ENCODE peak calls at places on chromosomes 7 and 10, in eight cellular contexts. I, Q, A, X, V, Y, S and C are unnamed samples.
A peak's percentile ranks its signal among the peaks of the same experiment; 100 is the strongest.

GRCh38 chr7:81161459-81162075 is 242.7 kb upstream of the SEMA3C start:
- DNase-seq in X (peak; percentile 58), I (peak; percentile 65), V (peak; percentile 71), Y (peak; percentile 75), A (peak; percentile 96), S (peak; percentile 94), Q (peak; percentile 95), C (peak; percentile 95)

GRCh38 chr10:75397571-75397921 is 4.0 kb downstream of the ZNF503 start:
- DNase-seq in Q (peak; percentile 60), Y (no peak), X (no peak), I (no peak), S (peak; percentile 66), A (peak; percentile 57), V (no peak), C (peak; percentile 47)

GRCh38 chr10:132538031-132538789 is 623 bp downstream of the INPP5A start:
- DNase-seq in S (no peak), Y (no peak), A (no peak), I (no peak), X (no peak), V (no peak), Q (peak; percentile 52), C (no peak)

GRCh38 chr10:124681626-124682552 is 62.3 kb downstream of the FAM53B start:
- DNase-seq in I (no peak), V (no peak), X (no peak), Q (no peak), A (no peak), Y (no peak), S (no peak), C (no peak)

GRCh38 chr10:92263396-92263795 is 27.5 kb downstream of the CPEB3 start:
- DNase-seq in I (no peak), S (no peak), V (no peak), Q (no peak), X (no peak), A (no peak), Y (no peak), C (no peak)

GRCh38 chr7:148265896-148266295 is 324.7 kb upstream of the C7orf33 start:
- DNase-seq in Y (no peak), V (no peak), A (no peak), S (no peak), X (no peak), I (no peak), Q (no peak), C (no peak)

GRCh38 chr10:124690971-124691370 is 53.2 kb downstream of the FAM53B start:
- DNase-seq in V (no peak), S (no peak), X (no peak), Q (no peak), Y (no peak), I (no peak), A (no peak), C (no peak)

GRCh38 chr10:55305281-55305680 is 504.2 kb upstream of the PCDH15 start:
- DNase-seq in A (no peak), Y (no peak), V (no peak), Q (no peak), X (no peak), S (no peak), I (no peak), C (no peak)

GRCh38 chr10:127118024-127118423 is 78.4 kb downstream of the INSYN2A start:
- DNase-seq in Q (no peak), X (no peak), Y (no peak), S (no peak), I (no peak), A (no peak), V (no peak), C (no peak)

GRCh38 chr7:3037259-3037658 is 6.4 kb downstream of the CARD11 start:
- DNase-seq in Q (no peak), V (no peak), I (no peak), A (no peak), S (no peak), X (no peak), Y (no peak), C (no peak)

GRCh38 chr7:44306608-44307007 is 18.8 kb downstream of the CAMK2B start:
- DNase-seq in Q (no peak), S (no peak), V (no peak), I (no peak), A (no peak), Y (no peak), X (no peak), C (no peak)

GRCh38 chr10:106917452-106918055 is 247.0 kb downstream of the SORCS1 start:
- DNase-seq in V (no peak), A (no peak), X (no peak), Q (no peak), S (no peak), Y (no peak), I (no peak), C (no peak)

GRCh38 chr7:22292519-22292918 is 64.4 kb downstream of the RAPGEF5 start:
- DNase-seq in A (no peak), S (no peak), Q (no peak), X (no peak), Y (no peak), I (no peak), V (no peak), C (no peak)

GRCh38 chr7:74051629-74052410 is 23.8 kb downstream of the ELN start:
- DNase-seq in Y (peak; percentile 34), V (peak; percentile 52), I (peak; percentile 56), S (peak; percentile 31), A (peak; percentile 21), X (peak; percentile 63), Q (no peak), C (no peak)

GRCh38 chr7:18647602-18648001 is 152.1 kb downstream of the HDAC9 start:
- DNase-seq in S (no peak), V (no peak), X (no peak), A (no peak), I (no peak), Q (no peak), Y (no peak), C (no peak)

GRCh38 chr7:23712368-23713284 is 2.6 kb downstream of the STK31 start:
- DNase-seq in Q (peak; percentile 84), A (peak; percentile 67), Y (peak; percentile 67), X (peak; percentile 71), V (peak; percentile 54), I (peak; percentile 51), S (peak; percentile 83), C (peak; percentile 60)

GRCh38 chr10:81130014-81130413 is 592.3 kb downstream of the SH2D4B start:
- DNase-seq in X (no peak), A (no peak), I (no peak), Y (no peak), Q (no peak), S (no peak), V (no peak), C (no peak)

GRCh38 chr7:43536773-43537172 is 46.1 kb upstream of the STK17A start:
- DNase-seq in Q (no peak), V (no peak), I (no peak), A (no peak), S (no peak), Y (no peak), X (no peak), C (no peak)

GRCh38 chr7:138468244-138469123 is 8.4 kb downstream of the TRIM24 start:
- DNase-seq in A (no peak), I (no peak), S (peak; percentile 49), Y (no peak), X (no peak), V (no peak), Q (no peak), C (no peak)

DNA sequence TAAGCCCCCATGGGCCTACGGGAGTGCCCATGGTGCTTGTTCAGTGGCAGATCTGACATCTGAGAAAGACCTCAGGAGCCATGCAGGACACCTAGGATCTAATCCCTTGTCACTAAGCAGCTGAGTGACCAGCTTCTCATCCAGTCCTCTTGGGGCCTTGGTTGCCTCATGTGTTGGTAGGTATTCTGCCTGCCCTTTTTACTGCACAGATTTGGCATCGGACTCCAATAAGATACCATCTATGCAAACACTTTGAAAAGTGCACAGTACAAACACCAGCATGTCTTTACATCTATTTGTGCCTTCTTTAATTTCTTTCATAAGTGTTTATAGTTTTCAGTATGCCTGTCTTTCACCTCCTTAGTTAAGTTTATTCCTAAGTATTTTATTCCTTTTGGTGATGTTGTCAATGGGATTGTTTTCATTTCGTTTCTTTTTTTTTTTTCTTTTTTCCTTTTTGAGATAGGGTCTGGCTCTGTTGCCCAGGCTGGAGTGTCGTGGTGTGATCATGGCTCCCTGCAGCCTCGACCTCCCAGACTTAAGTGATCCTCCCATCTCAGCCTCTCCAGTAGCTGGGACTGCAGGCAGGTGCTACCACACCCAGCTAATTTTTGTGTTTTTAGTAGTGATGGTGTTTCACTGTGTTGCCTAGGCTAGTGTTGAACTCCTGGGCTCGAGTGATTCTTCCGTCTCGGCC is 10.4 kb downstream of the STOX1 start:
- DNase-seq in I (no peak), Y (no peak), V (no peak), S (no peak), Q (no peak), A (no peak), X (no peak), C (no peak)
- H3K4me2 ChIP-seq in I (no peak overlapping the region), Y (no peak overlapping the region), V (no peak overlapping the region), S (no peak overlapping the region), Q (no peak overlapping the region), A (no peak overlapping the region), X (no peak overlapping the region), C (no peak overlapping the region)

GRCh38 chr7:134696261-134696660 is 49.6 kb downstream of the BPGM start:
- DNase-seq in V (no peak), S (no peak), X (no peak), Q (peak; percentile 30), I (no peak), A (no peak), Y (no peak), C (no peak)
- H3K27ac ChIP-seq in V (no peak overlapping the region), S (peak overlapping the region; percentile 72), X (no peak overlapping the region), Q (peak overlapping the region; percentile 86), I (no peak overlapping the region), A (no peak overlapping the region), Y (no peak overlapping the region), C (no peak overlapping the region)

DNA sequence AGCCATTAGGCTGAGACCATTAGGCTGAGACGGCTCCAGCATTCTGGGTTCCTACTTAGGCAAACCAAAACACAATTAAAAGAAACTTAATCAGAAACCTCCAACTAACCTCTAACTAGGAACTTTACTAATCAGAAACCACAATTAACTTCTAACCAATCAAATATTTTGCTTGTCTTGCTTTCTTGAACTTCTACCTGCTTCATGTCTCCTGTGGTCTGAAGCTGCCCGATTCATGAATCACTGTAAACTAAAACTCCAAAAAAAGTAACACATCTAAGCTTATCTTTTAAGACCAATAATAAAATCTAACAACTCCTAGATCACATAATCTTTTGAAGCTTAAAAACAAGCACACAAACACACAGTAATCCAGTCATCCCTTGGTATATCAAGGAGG is 76.1 kb downstream of the PDSS1 start:
- DNase-seq in V (no peak), X (no peak), Q (no peak), A (no peak), S (no peak), I (no peak), Y (no peak), C (peak; percentile 27)
- H3K4me2 ChIP-seq in V (no peak overlapping the region), X (no peak overlapping the region), Q (no peak overlapping the region), A (no peak overlapping the region), S (no peak overlapping the region), I (no peak overlapping the region), Y (no peak overlapping the region), C (no peak overlapping the region)

DNA sequence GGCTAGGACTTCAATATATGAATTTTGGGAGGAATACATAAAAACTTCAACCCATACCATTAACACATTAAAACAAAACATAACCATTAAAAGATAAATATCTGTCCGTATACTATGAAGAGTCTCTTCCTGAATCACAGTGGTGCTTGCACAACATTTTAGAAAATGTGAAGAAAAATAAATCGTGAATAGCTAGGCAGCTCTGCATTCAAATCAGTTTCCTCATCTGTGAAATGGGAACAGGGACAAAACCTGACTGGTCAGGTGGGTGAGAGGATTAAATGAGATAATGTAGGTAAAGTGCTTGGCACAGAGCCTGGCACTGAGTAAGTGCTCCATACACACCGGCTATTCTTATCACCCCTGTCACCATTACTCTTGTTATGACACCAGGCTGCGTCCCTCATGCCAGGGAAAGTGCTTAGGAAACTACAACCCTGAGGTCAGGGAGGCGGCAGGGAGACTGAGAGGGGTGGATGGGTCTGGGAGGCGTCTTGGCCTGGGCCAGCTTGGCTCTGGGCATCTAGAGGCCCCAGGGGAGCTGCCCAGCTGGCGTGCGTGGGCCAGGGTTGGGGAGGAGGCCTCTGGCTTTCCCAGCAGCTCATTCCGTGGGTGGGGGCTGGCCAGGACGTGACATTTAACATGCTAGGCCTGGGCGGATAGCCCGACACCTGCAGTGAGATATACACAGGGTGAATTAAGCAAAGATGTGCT is 78.3 kb downstream of the SH3PXD2A start:
- DNase-seq in S (peak; percentile 54), Y (no peak), A (no peak), X (no peak), V (no peak), I (no peak), Q (no peak), C (peak; percentile 36)
- H3K27ac ChIP-seq in S (no peak overlapping the region), Y (no peak overlapping the region), A (no peak overlapping the region), X (no peak overlapping the region), V (no peak overlapping the region), I (no peak overlapping the region), Q (no peak overlapping the region), C (no peak overlapping the region)